ENCODE peak calls at places on chromosomes 11 and 22, in nine cellular contexts. M, U, B, R, Z, O, E, P and T are unnamed samples.

GRCh38 chr11:95659088-95659487 is 130.5 kb downstream of the FAM76B start:
- DNase-seq in M (no peak), R (no peak), O (no peak), Z (no peak), P (no peak), U (peak; percentile 59), E (no peak), B (no peak), T (no peak)

GRCh38 chr22:44889233-44889878 is 120.4 kb downstream of the PHF21B start:
- DNase-seq in P (no peak), O (no peak), B (no peak), Z (no peak), U (no peak), E (no peak), M (no peak), R (no peak), T (no peak)

GRCh38 chr11:126753990-126754389 is 246.6 kb downstream of the KIRREL3 start:
- DNase-seq in U (no peak), R (no peak), P (no peak), E (no peak), B (no peak), O (no peak), M (no peak), Z (no peak), T (no peak)

GRCh38 chr11:115396533-115396932 is 107.7 kb downstream of the CADM1 start:
- DNase-seq in R (no peak), E (no peak), P (no peak), M (no peak), U (no peak), Z (no peak), O (no peak), B (no peak), T (no peak)

GRCh38 chr11:10304495-10305261 is at the start of gene ADM:
- DNase-seq in O (peak; percentile 90), M (peak; percentile 95), P (peak; percentile 91), U (peak; percentile 60), Z (peak; percentile 89), E (no peak), B (peak; percentile 71), R (peak; percentile 93), T (no peak)

GRCh38 chr11:117919326-117920275 is 9.6 kb downstream of the TMPRSS13 start:
- DNase-seq in M (no peak), O (no peak), E (peak; percentile 61), R (no peak), U (peak; percentile 41), Z (no peak), B (no peak), P (no peak), T (no peak)

GRCh38 chr11:13215157-13215556 is 62.4 kb upstream of the BMAL1 start:
- DNase-seq in M (no peak), U (peak; percentile 93), Z (peak; percentile 90), R (peak; percentile 48), P (no peak), E (no peak), O (no peak), B (no peak), T (no peak)

GRCh38 chr11:75583710-75584658 is 21.9 kb downstream of the SERPINH1 start:
- DNase-seq in M (peak; percentile 41), B (no peak), E (peak; percentile 51), U (no peak), P (peak; percentile 83), O (peak; percentile 78), R (peak; percentile 76), Z (no peak), T (no peak)

GRCh38 chr11:62632492-62632891 is 10.7 kb upstream of the B3GAT3 start:
- DNase-seq in M (no peak), E (no peak), R (no peak), O (no peak), U (no peak), Z (no peak), B (no peak), P (no peak), T (no peak)

GRCh38 chr22:39232246-39232645 is 12.5 kb downstream of the PDGFB start:
- DNase-seq in R (no peak), O (no peak), P (no peak), E (no peak), M (no peak), U (no peak), Z (no peak), B (no peak), T (no peak)

GRCh38 chr11:124760205-124760652 is 1.9 kb downstream of the ESAM start:
- DNase-seq in Z (no peak), O (peak; percentile 69), M (no peak), P (peak; percentile 54), B (no peak), U (no peak), R (no peak), E (peak; percentile 81), T (no peak)

GRCh38 chr11:126308271-126308671 is 4.4 kb downstream of the DCPS start:
- DNase-seq in U (no peak), P (no peak), O (no peak), M (no peak), R (no peak), E (no peak), B (no peak), Z (no peak), T (no peak)

GRCh38 chr22:31122532-31123291 is at the start of gene INPP5J:
- DNase-seq in P (peak; percentile 59), R (peak; percentile 37), M (peak; percentile 84), B (no peak), Z (peak; percentile 57), E (no peak), O (peak; percentile 51), U (peak; percentile 37), T (no peak)

GRCh38 chr11:81165164-81165563 is 1568.5 kb downstream of the FAM181B start:
- DNase-seq in Z (no peak), R (no peak), M (no peak), U (peak; percentile 1), O (no peak), E (no peak), B (no peak), P (no peak), T (no peak)

GRCh38 chr11:19605500-19606371 is 106.9 kb upstream of the NAV2 start:
- DNase-seq in M (no peak), R (peak; percentile 95), P (no peak), O (no peak), Z (no peak), E (no peak), U (no peak), B (no peak), T (no peak)

GRCh38 chr11:120579601-120580000 is 68.1 kb downstream of the GRIK4 start:
- DNase-seq in B (no peak), Z (no peak), U (peak; percentile 17), O (no peak), M (no peak), R (no peak), P (no peak), E (peak; percentile 58), T (peak; percentile 31)

GRCh38 chr11:117221775-117222517 is 9.9 kb downstream of the PCSK7 start:
- DNase-seq in Z (no peak), B (peak; percentile 51), R (peak; percentile 70), M (peak; percentile 66), O (peak; percentile 61), P (peak; percentile 69), E (no peak), U (peak; percentile 27), T (no peak)

GRCh38 chr22:43734370-43735005 is 77.6 kb downstream of the EFCAB6 start:
- DNase-seq in Z (no peak), P (no peak), B (peak; percentile 20), O (no peak), E (no peak), U (no peak), R (no peak), M (no peak), T (no peak)

DNA sequence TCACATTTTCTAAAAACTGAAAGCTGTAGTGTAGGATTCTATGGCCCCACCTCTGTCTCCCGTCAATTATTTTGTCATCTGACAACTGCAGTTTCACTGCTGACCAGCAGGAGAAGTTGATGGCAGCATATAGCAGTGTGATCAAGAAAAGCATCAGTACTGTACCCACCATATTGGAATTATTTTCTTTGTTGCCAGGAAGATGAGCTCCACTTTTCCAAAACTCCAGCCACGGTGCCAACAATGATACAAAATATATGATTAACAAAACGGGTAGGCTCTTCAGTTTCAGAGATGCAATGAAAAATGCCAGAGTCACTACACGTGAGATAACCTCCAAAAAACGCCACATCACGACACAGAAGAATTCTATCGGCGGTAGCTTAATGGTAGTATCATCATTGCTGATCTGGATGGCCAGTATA is 41.3 kb downstream of the XKR3 start:
- DNase-seq in B (no peak), M (no peak), Z (peak; percentile 11), E (no peak), P (no peak), O (no peak), R (no peak), U (no peak), T (no peak)
- TF ChIP-seq CTCF in B (no peak), M (no peak), Z (peak; percentile 14), E (peak; percentile 8), P (peak; percentile 27), O (no peak), R (peak; percentile 31), U (no peak), T (peak; percentile 49)

GRCh38 chr11:35982061-35982460 is 38.2 kb downstream of the LDLRAD3 start:
- DNase-seq in U (no peak), E (no peak), M (no peak), P (no peak), B (no peak), Z (no peak), R (no peak), O (no peak), T (no peak)
- TF ChIP-seq CTCF in U (no peak), E (no peak), M (no peak), P (no peak), B (no peak), Z (no peak), R (no peak), O (no peak), T (no peak)

DNA sequence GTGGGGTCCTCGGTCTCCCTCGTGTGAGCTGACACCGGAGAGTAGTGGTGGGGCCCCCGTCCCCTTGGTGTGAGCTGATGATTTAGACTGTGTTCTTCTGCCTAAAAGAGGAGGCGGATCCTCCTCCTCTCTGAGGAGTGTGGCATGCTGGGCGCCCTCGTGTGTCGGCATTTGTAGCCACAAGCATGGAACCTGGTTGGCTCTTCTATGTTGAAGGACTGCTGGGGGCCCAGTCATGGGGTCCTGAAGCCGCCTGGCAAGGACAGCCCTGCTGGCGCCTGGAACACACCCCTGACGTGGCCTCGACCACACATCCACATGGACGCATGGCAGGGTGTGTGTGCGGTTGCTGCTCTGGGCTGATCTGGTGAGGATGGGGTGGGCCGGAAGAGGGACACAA is 50.2 kb downstream of the AP2A2 start:
- DNase-seq in O (no peak), M (no peak), R (peak; percentile 41), E (no peak), Z (no peak), U (no peak), B (no peak), P (no peak), T (no peak)
- TF ChIP-seq CTCF in O (peak; percentile 4), M (no peak), R (peak; percentile 39), E (peak; percentile 9), Z (no peak), U (peak; percentile 17), B (peak; percentile 60), P (no peak), T (no peak)

DNA sequence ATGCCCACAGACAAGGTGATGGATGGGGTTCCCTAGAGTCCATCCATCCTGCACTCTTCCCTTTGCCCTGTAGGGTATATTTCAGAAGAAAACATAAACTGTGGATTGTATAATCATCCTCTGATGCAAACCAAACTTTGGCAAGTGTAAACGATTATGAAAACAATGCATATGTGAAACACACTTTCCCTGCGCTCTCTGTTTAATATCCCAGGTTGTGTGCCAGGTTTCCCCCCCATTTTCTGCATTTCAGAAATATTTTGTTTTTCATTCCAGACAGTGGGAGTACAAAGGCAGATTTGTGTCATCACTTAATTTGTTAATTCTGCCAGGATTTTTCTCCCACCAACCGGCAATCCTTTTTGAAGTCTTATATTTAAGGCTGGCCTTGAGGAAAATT is 110.0 kb downstream of the LDLRAD3 start:
- DNase-seq in O (no peak), Z (no peak), P (no peak), R (no peak), U (no peak), B (no peak), E (no peak), M (no peak), T (no peak)
- TF ChIP-seq CTCF in O (no peak), Z (no peak), P (no peak), R (no peak), U (no peak), B (no peak), E (no peak), M (no peak), T (no peak)